ENCODE peak calls at places on chromosomes 12 and 14, in five cellular contexts. P is naive thymus-derived CD4-positive, alpha-beta T cell; V is tibial nerve; U is A549; T is suprapubic skin. O is an unnamed sample. For H3K4me1, the result is how much of the 10 kb centered on the place peaks cover.

GRCh38 chr12:45208604-45209487 is 7.0 kb upstream of the ANO6 start:
- DNase-seq in P (no peak), V (no peak), U (no peak), T (no peak), O (no peak)

GRCh38 chr12:65300679-65301349 is 22.3 kb downstream of the MSRB3 start:
- DNase-seq in P (no peak), V (no peak), U (peak), T (no peak), O (no peak)

GRCh38 chr12:22254450-22254849 is 80.1 kb downstream of the ST8SIA1 start:
- DNase-seq in P (no peak), V (no peak), U (no peak), T (no peak), O (no peak)

GRCh38 chr12:64737539-64737938 is 21.7 kb downstream of the GNS start:
- DNase-seq in P (no peak), V (no peak), U (no peak), T (no peak), O (no peak)

GRCh38 chr12:128784030-128784770 is 39.6 kb downstream of the SLC15A4 start:
- DNase-seq in P (no peak), V (no peak), U (no peak), T (no peak), O (no peak)

GRCh38 chr14:76591270-76591669 is 170.0 kb upstream of the VASH1 start:
- DNase-seq in P (no peak), V (no peak), U (no peak), T (no peak), O (no peak)

GRCh38 chr14:99258341-99258781 is 13.6 kb downstream of the BCL11B start:
- DNase-seq in P (peak), V (no peak), U (no peak), T (no peak), O (no peak)

GRCh38 chr14:24343795-24344660 is 4.2 kb upstream of the RIPK3 start:
- DNase-seq in P (no peak), V (no peak), U (no peak), T (no peak), O (no peak)

GRCh38 chr12:97142737-97143450 is 235.8 kb downstream of the NEDD1 start:
- DNase-seq in P (no peak), V (no peak), U (no peak), T (no peak), O (no peak)

GRCh38 chr12:3520711-3521110 is 29.7 kb downstream of the PRMT8 start:
- DNase-seq in P (no peak), V (no peak), U (no peak), T (no peak), O (no peak)

GRCh38 chr12:68641138-68641537 is 30.4 kb downstream of the RAP1B start:
- DNase-seq in P (peak), V (no peak), U (no peak), T (no peak), O (no peak)

GRCh38 chr14:55077155-55077554 is 25.7 kb downstream of the MAPK1IP1L start:
- DNase-seq in P (no peak), V (no peak), U (no peak), T (no peak), O (no peak)

GRCh38 chr12:68451261-68452091 is 119.3 kb upstream of the MDM1 start:
- DNase-seq in P (peak), V (peak), U (no peak), T (no peak), O (no peak)

GRCh38 chr12:81863406-81863805 is 104.3 kb upstream of the PPFIA2 start:
- DNase-seq in P (no peak), V (no peak), U (no peak), T (no peak), O (no peak)

GRCh38 chr14:101851716-101852395 is 90.3 kb downstream of the PPP2R5C start:
- DNase-seq in P (no peak), V (no peak), U (no peak), T (no peak), O (no peak)

GRCh38 chr12:19131020-19131431 is 1.5 kb downstream of the PLEKHA5 start:
- DNase-seq in P (no peak), V (peak), U (peak), T (no peak), O (peak)

GRCh38 chr14:43540948-43541347 is 966.1 kb downstream of the FSCB start:
- DNase-seq in P (no peak), V (no peak), U (peak), T (no peak), O (no peak)

GRCh38 chr12:64412458-64412857 is 8.3 kb downstream of the XPOT start:
- DNase-seq in P (no peak), V (no peak), U (no peak), T (no peak), O (no peak)

GRCh38 chr14:81164167-81164774 is 56.5 kb downstream of the GTF2A1 start:
- DNase-seq in P (peak), V (peak), U (peak), T (no peak), O (peak)

GRCh38 chr14:88229428-88229827 is 93.6 kb downstream of the KCNK10 start:
- DNase-seq in P (no peak), V (no peak), U (no peak), T (no peak), O (no peak)

GRCh38 chr12:75781532-75782046 is 250.0 kb downstream of the PHLDA1 start:
- DNase-seq in P (no peak), V (no peak), U (peak), T (no peak), O (no peak)

GRCh38 chr14:60647837-60648168 is 1.5 kb downstream of the SIX1 start:
- DNase-seq in P (no peak), V (no peak), U (no peak), T (no peak), O (no peak)

GRCh38 chr12:86666311-86666710 is 410.1 kb upstream of the MGAT4C start:
- DNase-seq in P (no peak), V (no peak), U (no peak), T (no peak), O (no peak)

GRCh38 chr12:71870409-71870808 is 30.9 kb downstream of the TBC1D15 start:
- DNase-seq in P (no peak), V (no peak), U (no peak), T (no peak), O (no peak)
- H3K4me1 ChIP-seq in P (under half), V (under half), U (under half), T (under half), O (under half)

GRCh38 chr14:97412933-97413574 is 615.9 kb downstream of the VRK1 start:
- DNase-seq in P (no peak), V (no peak), U (no peak), T (no peak), O (no peak)
- H3K4me1 ChIP-seq in P (under half), V (under half), U (under half), T (under half), O (under half)

GRCh38 chr12:53973093-53974042 is at the start of gene HOXC11:
- DNase-seq in P (no peak), V (no peak), U (no peak), T (no peak), O (no peak)

GRCh38 chr12:53971129-53971528 is 1.8 kb upstream of the HOXC11 start:
- DNase-seq in P (no peak), V (no peak), U (no peak), T (no peak), O (no peak)

GRCh38 chr12:53972722-53973092 is 219 bp upstream of the HOXC11 start:
- DNase-seq in P (no peak), V (no peak), U (no peak), T (no peak), O (no peak)

GRCh38 chr12:53971686-53972085 is 1.2 kb upstream of the HOXC11 start:
- DNase-seq in P (no peak), V (no peak), U (no peak), T (no peak), O (no peak)

GRCh38 chr12:53972152-53972702 is 699 bp upstream of the HOXC11 start:
- DNase-seq in P (no peak), V (no peak), U (no peak), T (no peak), O (no peak)
- H3K4me1 ChIP-seq in P (under half), V (under half), U (under half), T (under half), O (under half)

DNA sequence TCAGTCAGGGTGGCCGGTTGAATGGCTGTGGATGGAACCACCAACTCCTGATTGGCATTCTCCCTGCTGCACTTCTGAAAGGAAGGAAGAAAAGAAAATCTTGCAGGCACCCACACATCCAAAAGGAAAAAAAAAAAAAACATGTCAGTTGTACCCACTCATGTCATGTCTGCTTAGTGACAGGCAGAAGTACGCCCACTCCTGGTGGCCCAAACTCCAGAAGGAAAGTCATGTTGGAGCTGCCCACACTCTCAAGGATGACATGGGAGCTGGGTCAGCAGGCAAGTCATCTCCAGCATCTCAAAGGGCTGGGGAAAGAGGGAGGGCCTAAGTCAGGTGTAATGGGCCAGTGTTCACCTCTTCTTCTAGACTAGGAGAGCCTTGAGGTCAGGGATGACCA is 1079.1 kb downstream of the BCL11B start:
- DNase-seq in P (no peak), V (no peak), U (no peak), T (no peak), O (no peak)
- H3K4me1 ChIP-seq in P (half or more), V (under half), U (under half), T (under half), O (under half)

GRCh38 chr12:49489154-49489553 is 49.7 kb upstream of the KCNH3 start:
- DNase-seq in P (no peak), V (no peak), U (no peak), T (no peak), O (no peak)

GRCh38 chr12:49491823-49492222 is 47.0 kb upstream of the KCNH3 start:
- DNase-seq in P (no peak), V (no peak), U (no peak), T (no peak), O (no peak)

GRCh38 chr12:49489720-49490119 is 49.1 kb upstream of the KCNH3 start:
- DNase-seq in P (no peak), V (no peak), U (no peak), T (no peak), O (no peak)

GRCh38 chr12:49483621-49484020 is 55.2 kb upstream of the KCNH3 start:
- DNase-seq in P (no peak), V (no peak), U (no peak), T (no peak), O (no peak)

DNA sequence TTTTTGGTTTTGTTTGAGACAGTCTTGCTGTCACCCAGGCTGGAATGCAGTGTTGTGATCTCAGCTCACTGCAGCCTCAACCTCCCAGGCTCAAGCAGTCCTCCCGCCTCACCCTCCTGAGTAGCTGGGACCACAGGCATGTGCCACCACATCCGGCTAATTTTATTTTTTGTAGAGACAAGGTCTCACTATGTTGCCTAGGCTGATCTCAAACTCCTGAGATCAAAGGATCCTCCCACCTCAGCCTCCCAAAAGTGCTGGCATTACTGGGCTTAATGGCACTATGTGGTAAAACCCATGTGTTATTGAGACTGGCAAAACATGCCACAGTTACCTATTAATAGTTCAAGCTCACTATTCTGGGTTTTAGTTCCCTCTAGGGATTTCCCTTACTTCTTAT is 51.2 kb upstream of the KCNH3 start:
- DNase-seq in P (no peak), V (no peak), U (no peak), T (no peak), O (no peak)
- H3K4me1 ChIP-seq in P (under half), V (under half), U (under half), T (under half), O (under half)

GRCh38 chr12:21221072-21221471 is 90.1 kb downstream of the SLCO1B1 start:
- DNase-seq in P (no peak), V (no peak), U (no peak), T (no peak), O (no peak)
- H3K4me1 ChIP-seq in P (under half), V (under half), U (under half), T (under half), O (under half)

GRCh38 chr14:89265229-89265628 is 151.8 kb downstream of the FOXN3 start:
- DNase-seq in P (no peak), V (no peak), U (no peak), T (no peak), O (no peak)
- H3K4me1 ChIP-seq in P (under half), V (under half), U (under half), T (under half), O (under half)

GRCh38 chr12:101608301-101609133 is 13.7 kb downstream of the MYBPC1 start:
- DNase-seq in P (no peak), V (no peak), U (no peak), T (no peak), O (no peak)

GRCh38 chr12:101616027-101616494 is 21.3 kb downstream of the MYBPC1 start:
- DNase-seq in P (no peak), V (peak), U (no peak), T (no peak), O (no peak)

GRCh38 chr12:101607894-101608293 is 13.1 kb downstream of the MYBPC1 start:
- DNase-seq in P (no peak), V (no peak), U (no peak), T (no peak), O (no peak)

GRCh38 chr12:101609198-101609597 is 14.4 kb downstream of the MYBPC1 start:
- DNase-seq in P (no peak), V (no peak), U (no peak), T (no peak), O (no peak)

GRCh38 chr12:101612162-101612916 is 17.6 kb downstream of the MYBPC1 start:
- DNase-seq in P (no peak), V (no peak), U (no peak), T (no peak), O (no peak)
- H3K4me1 ChIP-seq in P (under half), V (half or more), U (under half), T (under half), O (under half)